ENCODE peak calls at places on chromosomes 3 and 15, in eight cellular contexts. One of them, this sample, is unnamed.

GRCh38 chr3:43995078-43995928 is 246.4 kb upstream of the TOPAZ1 start:
- DNase-seq in left ventricle myocardium inferior: no peak
- DNase-seq in lower leg skin: no peak
- DNase-seq in AG10803: peak; percentile 43
- DNase-seq in cardiac muscle cell: peak; percentile 19
- DNase-seq in sigmoid colon: no peak
- DNase-seq in fibroblast of mammary gland: peak; percentile 37
- DNase-seq in mesendoderm: peak; percentile 44
- DNase-seq in this sample: no peak

GRCh38 chr3:8755564-8756237 is 13.7 kb downstream of the OXTR start:
- DNase-seq in AG10803: no peak
- DNase-seq in lower leg skin: no peak
- DNase-seq in mesendoderm: peak; percentile 67
- DNase-seq in sigmoid colon: no peak
- DNase-seq in cardiac muscle cell: peak; percentile 25
- DNase-seq in left ventricle myocardium inferior: no peak
- DNase-seq in fibroblast of mammary gland: no peak
- DNase-seq in this sample: no peak

GRCh38 chr15:43111354-43111753 is 5.5 kb upstream of the UBR1 start:
- DNase-seq in fibroblast of mammary gland: no peak
- DNase-seq in left ventricle myocardium inferior: no peak
- DNase-seq in AG10803: no peak
- DNase-seq in mesendoderm: no peak
- DNase-seq in lower leg skin: no peak
- DNase-seq in sigmoid colon: no peak
- DNase-seq in cardiac muscle cell: no peak
- DNase-seq in this sample: no peak

GRCh38 chr15:92014461-92015030 is 161.0 kb downstream of the SLCO3A1 start:
- DNase-seq in sigmoid colon: no peak
- DNase-seq in mesendoderm: no peak
- DNase-seq in AG10803: no peak
- DNase-seq in lower leg skin: no peak
- DNase-seq in left ventricle myocardium inferior: no peak
- DNase-seq in cardiac muscle cell: peak; percentile 16
- DNase-seq in fibroblast of mammary gland: no peak
- DNase-seq in this sample: no peak

GRCh38 chr3:354433-354832 is 157.9 kb downstream of the CHL1 start:
- DNase-seq in left ventricle myocardium inferior: no peak
- DNase-seq in fibroblast of mammary gland: peak; percentile 65
- DNase-seq in mesendoderm: peak; percentile 80
- DNase-seq in cardiac muscle cell: peak; percentile 38
- DNase-seq in sigmoid colon: no peak
- DNase-seq in AG10803: peak; percentile 31
- DNase-seq in lower leg skin: peak; percentile 47
- DNase-seq in this sample: no peak

GRCh38 chr3:104825116-104825515 is 541.6 kb upstream of the ALCAM start:
- DNase-seq in cardiac muscle cell: no peak
- DNase-seq in lower leg skin: no peak
- DNase-seq in AG10803: peak; percentile 43
- DNase-seq in mesendoderm: peak; percentile 97
- DNase-seq in left ventricle myocardium inferior: no peak
- DNase-seq in fibroblast of mammary gland: peak; percentile 22
- DNase-seq in sigmoid colon: no peak
- DNase-seq in this sample: peak; percentile 9

GRCh38 chr3:39181408-39182335 is 10.7 kb downstream of the XIRP1 start:
- DNase-seq in lower leg skin: no peak
- DNase-seq in sigmoid colon: no peak
- DNase-seq in cardiac muscle cell: no peak
- DNase-seq in fibroblast of mammary gland: no peak
- DNase-seq in mesendoderm: no peak
- DNase-seq in left ventricle myocardium inferior: no peak
- DNase-seq in AG10803: no peak
- DNase-seq in this sample: no peak

GRCh38 chr3:111326144-111326995 is 215.6 kb upstream of the CD96 start:
- DNase-seq in lower leg skin: no peak
- DNase-seq in mesendoderm: no peak
- DNase-seq in left ventricle myocardium inferior: no peak
- DNase-seq in AG10803: peak; percentile 97
- DNase-seq in cardiac muscle cell: peak; percentile 43
- DNase-seq in fibroblast of mammary gland: peak; percentile 91
- DNase-seq in sigmoid colon: no peak
- DNase-seq in this sample: peak; percentile 54

GRCh38 chr3:120497318-120497717 is 46.5 kb upstream of the FSTL1 start:
- DNase-seq in lower leg skin: no peak
- DNase-seq in cardiac muscle cell: peak; percentile 88
- DNase-seq in fibroblast of mammary gland: peak; percentile 98
- DNase-seq in mesendoderm: no peak
- DNase-seq in AG10803: peak; percentile 89
- DNase-seq in left ventricle myocardium inferior: no peak
- DNase-seq in sigmoid colon: no peak
- DNase-seq in this sample: peak; percentile 90

GRCh38 chr3:120496278-120496975 is 45.6 kb upstream of the FSTL1 start:
- DNase-seq in lower leg skin: no peak
- DNase-seq in cardiac muscle cell: peak; percentile 59
- DNase-seq in mesendoderm: no peak
- DNase-seq in AG10803: peak; percentile 78
- DNase-seq in left ventricle myocardium inferior: no peak
- DNase-seq in fibroblast of mammary gland: peak; percentile 90
- DNase-seq in sigmoid colon: no peak
- DNase-seq in this sample: peak; percentile 38

GRCh38 chr3:120498947-120499346 is 48.2 kb upstream of the FSTL1 start:
- DNase-seq in cardiac muscle cell: peak; percentile 97
- DNase-seq in fibroblast of mammary gland: peak; percentile 99
- DNase-seq in mesendoderm: peak; percentile 81
- DNase-seq in left ventricle myocardium inferior: no peak
- DNase-seq in lower leg skin: no peak
- DNase-seq in AG10803: peak; percentile 99
- DNase-seq in sigmoid colon: peak; percentile 82
- DNase-seq in this sample: peak; percentile 98

GRCh38 chr3:120495809-120496208 is 45.0 kb upstream of the FSTL1 start:
- DNase-seq in mesendoderm: no peak
- DNase-seq in sigmoid colon: no peak
- DNase-seq in fibroblast of mammary gland: no peak
- DNase-seq in AG10803: no peak
- DNase-seq in lower leg skin: no peak
- DNase-seq in left ventricle myocardium inferior: no peak
- DNase-seq in cardiac muscle cell: no peak
- DNase-seq in this sample: no peak

GRCh38 chr3:120497813-120498212 is 47.0 kb upstream of the FSTL1 start:
- DNase-seq in sigmoid colon: no peak
- DNase-seq in cardiac muscle cell: no peak
- DNase-seq in lower leg skin: no peak
- DNase-seq in AG10803: peak; percentile 55
- DNase-seq in fibroblast of mammary gland: peak; percentile 33
- DNase-seq in left ventricle myocardium inferior: no peak
- DNase-seq in mesendoderm: peak; percentile 21
- DNase-seq in this sample: no peak
- H3K4me3 ChIP-seq in sigmoid colon: no peak overlapping the region
- H3K4me3 ChIP-seq in cardiac muscle cell: no peak overlapping the region
- H3K4me3 ChIP-seq in lower leg skin: no peak overlapping the region
- H3K4me3 ChIP-seq in AG10803: no peak overlapping the region
- H3K4me3 ChIP-seq in fibroblast of mammary gland: no peak overlapping the region
- H3K4me3 ChIP-seq in left ventricle myocardium inferior: no peak overlapping the region
- H3K4me3 ChIP-seq in mesendoderm: no peak overlapping the region
- H3K4me3 ChIP-seq in this sample: no peak overlapping the region

GRCh38 chr3:58491506-58492384 is at the start of gene KCTD6:
- DNase-seq in lower leg skin: peak; percentile 85
- DNase-seq in mesendoderm: peak; percentile 97
- DNase-seq in fibroblast of mammary gland: peak; percentile 90
- DNase-seq in cardiac muscle cell: peak; percentile 98
- DNase-seq in sigmoid colon: peak; percentile 95
- DNase-seq in AG10803: peak; percentile 93
- DNase-seq in left ventricle myocardium inferior: peak; percentile 93
- DNase-seq in this sample: peak; percentile 76

GRCh38 chr3:58488962-58489361 is 2.9 kb upstream of the KCTD6 start:
- DNase-seq in AG10803: no peak
- DNase-seq in cardiac muscle cell: no peak
- DNase-seq in left ventricle myocardium inferior: no peak
- DNase-seq in fibroblast of mammary gland: no peak
- DNase-seq in lower leg skin: no peak
- DNase-seq in sigmoid colon: no peak
- DNase-seq in mesendoderm: no peak
- DNase-seq in this sample: no peak

GRCh38 chr3:58492385-58492970 is 582 bp downstream of the KCTD6 start:
- DNase-seq in fibroblast of mammary gland: no peak
- DNase-seq in mesendoderm: no peak
- DNase-seq in sigmoid colon: no peak
- DNase-seq in lower leg skin: no peak
- DNase-seq in AG10803: peak; percentile 10
- DNase-seq in left ventricle myocardium inferior: no peak
- DNase-seq in cardiac muscle cell: no peak
- DNase-seq in this sample: no peak

GRCh38 chr3:58494107-58494506 is 2.2 kb downstream of the KCTD6 start:
- DNase-seq in left ventricle myocardium inferior: no peak
- DNase-seq in fibroblast of mammary gland: no peak
- DNase-seq in lower leg skin: no peak
- DNase-seq in AG10803: no peak
- DNase-seq in mesendoderm: no peak
- DNase-seq in cardiac muscle cell: no peak
- DNase-seq in sigmoid colon: no peak
- DNase-seq in this sample: no peak

DNA sequence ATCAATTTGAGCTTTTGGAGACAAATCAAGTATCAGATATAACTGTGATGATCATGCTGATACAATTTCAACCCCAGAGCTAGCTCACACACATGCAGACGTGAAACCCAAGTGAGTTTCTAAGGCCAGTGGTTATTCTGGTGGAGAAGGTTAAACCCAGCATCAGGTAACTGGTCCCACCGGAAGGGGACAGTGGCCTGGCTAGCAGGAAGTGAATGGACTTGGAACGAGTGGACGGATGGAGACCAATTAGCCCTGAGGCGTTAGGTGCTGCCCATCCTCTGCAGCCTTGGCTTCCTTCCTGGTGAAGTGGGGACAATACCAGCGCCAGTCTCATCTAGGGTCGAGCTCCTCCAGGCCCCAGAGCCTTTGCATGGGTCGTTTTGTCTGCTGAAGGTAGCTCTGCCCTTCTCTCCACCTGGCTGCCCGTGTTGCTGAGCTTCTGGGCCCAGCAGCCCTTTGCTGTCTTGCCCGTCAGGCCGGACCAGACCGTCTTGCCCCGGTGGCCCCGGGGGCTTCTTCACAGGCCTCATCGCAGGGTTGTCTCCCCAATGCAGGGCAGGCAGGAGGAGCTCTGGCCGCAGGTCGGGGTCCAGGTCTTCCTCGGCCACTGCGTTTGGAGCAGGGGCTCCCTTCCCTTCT is 915 bp upstream of the KCTD6 start:
- DNase-seq in AG10803: no peak
- DNase-seq in fibroblast of mammary gland: no peak
- DNase-seq in cardiac muscle cell: no peak
- DNase-seq in mesendoderm: no peak
- DNase-seq in sigmoid colon: peak; percentile 70
- DNase-seq in lower leg skin: no peak
- DNase-seq in left ventricle myocardium inferior: peak; percentile 22
- DNase-seq in this sample: no peak
- H3K4me3 ChIP-seq in AG10803: peak overlapping the region; percentile 46
- H3K4me3 ChIP-seq in fibroblast of mammary gland: peak overlapping the region; percentile 51
- H3K4me3 ChIP-seq in cardiac muscle cell: peak overlapping the region; percentile 19
- H3K4me3 ChIP-seq in mesendoderm: no peak overlapping the region
- H3K4me3 ChIP-seq in sigmoid colon: peak overlapping the region; percentile 77
- H3K4me3 ChIP-seq in lower leg skin: no peak overlapping the region
- H3K4me3 ChIP-seq in left ventricle myocardium inferior: peak overlapping the region; percentile 89
- H3K4me3 ChIP-seq in this sample: peak overlapping the region; percentile 25

GRCh38 chr3:49902511-49903345 is 945 bp downstream of the MST1R start:
- DNase-seq in mesendoderm: no peak
- DNase-seq in lower leg skin: no peak
- DNase-seq in fibroblast of mammary gland: no peak
- DNase-seq in sigmoid colon: no peak
- DNase-seq in left ventricle myocardium inferior: no peak
- DNase-seq in cardiac muscle cell: no peak
- DNase-seq in AG10803: no peak
- DNase-seq in this sample: no peak

GRCh38 chr3:49910409-49911123 is 6.9 kb upstream of the MST1R start:
- DNase-seq in cardiac muscle cell: no peak
- DNase-seq in sigmoid colon: no peak
- DNase-seq in fibroblast of mammary gland: no peak
- DNase-seq in lower leg skin: no peak
- DNase-seq in AG10803: no peak
- DNase-seq in left ventricle myocardium inferior: no peak
- DNase-seq in mesendoderm: peak; percentile 73
- DNase-seq in this sample: no peak

GRCh38 chr3:49903451-49904424 is at the start of gene MST1R:
- DNase-seq in sigmoid colon: peak; percentile 84
- DNase-seq in fibroblast of mammary gland: peak; percentile 12
- DNase-seq in mesendoderm: peak; percentile 96
- DNase-seq in lower leg skin: peak; percentile 76
- DNase-seq in left ventricle myocardium inferior: peak; percentile 76
- DNase-seq in AG10803: no peak
- DNase-seq in cardiac muscle cell: peak; percentile 54
- DNase-seq in this sample: no peak

GRCh38 chr3:49908378-49909199 is 4.9 kb upstream of the MST1R start:
- DNase-seq in left ventricle myocardium inferior: no peak
- DNase-seq in fibroblast of mammary gland: no peak
- DNase-seq in AG10803: no peak
- DNase-seq in sigmoid colon: no peak
- DNase-seq in lower leg skin: no peak
- DNase-seq in cardiac muscle cell: no peak
- DNase-seq in mesendoderm: peak; percentile 62
- DNase-seq in this sample: no peak

DNA sequence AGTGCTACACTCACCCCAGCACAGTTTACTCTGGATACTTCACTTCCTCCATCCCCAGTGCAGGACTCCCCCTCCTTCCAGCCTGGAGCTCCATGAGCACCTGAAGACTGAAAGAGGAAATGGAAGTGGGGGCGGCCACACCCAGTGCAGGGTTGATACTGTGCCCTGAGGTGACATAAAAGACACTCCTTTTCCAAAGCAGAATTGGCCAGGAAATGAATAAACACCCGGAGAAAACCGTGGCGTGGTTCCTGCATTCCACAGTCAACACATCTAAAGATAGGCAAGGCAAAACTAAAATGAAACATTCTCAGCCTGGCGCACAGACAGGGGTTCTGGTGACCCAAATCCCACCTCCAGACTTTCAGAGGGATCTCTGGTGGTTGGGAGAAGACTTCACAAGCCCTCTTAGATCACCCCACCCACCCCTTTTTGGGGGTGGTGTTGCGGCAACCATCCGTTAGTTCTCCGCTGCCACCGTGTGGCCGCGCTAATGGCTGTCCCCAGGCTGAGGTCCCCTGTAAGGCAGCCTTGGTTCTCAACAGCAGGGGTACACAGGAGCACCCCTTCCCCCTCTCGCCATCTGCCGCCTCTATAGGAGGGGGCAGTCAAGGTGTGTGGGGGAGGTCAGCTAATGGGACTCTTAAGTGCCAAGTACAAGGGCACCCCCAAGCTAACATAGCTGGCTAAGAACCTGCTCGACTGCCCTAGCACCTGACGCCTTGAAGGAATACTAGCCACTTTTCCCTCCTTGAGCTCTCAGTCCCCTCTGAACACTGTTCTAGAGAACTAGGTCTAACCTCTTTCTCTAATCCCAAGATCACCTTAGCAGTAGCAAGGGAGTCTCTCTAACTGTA is 2.6 kb upstream of the MST1R start:
- DNase-seq in cardiac muscle cell: peak; percentile 53
- DNase-seq in mesendoderm: peak; percentile 68
- DNase-seq in lower leg skin: no peak
- DNase-seq in sigmoid colon: no peak
- DNase-seq in AG10803: peak; percentile 46
- DNase-seq in left ventricle myocardium inferior: peak; percentile 36
- DNase-seq in fibroblast of mammary gland: peak; percentile 31
- DNase-seq in this sample: no peak
- H3K4me3 ChIP-seq in cardiac muscle cell: no peak overlapping the region
- H3K4me3 ChIP-seq in mesendoderm: no peak overlapping the region
- H3K4me3 ChIP-seq in lower leg skin: no peak overlapping the region
- H3K4me3 ChIP-seq in sigmoid colon: peak overlapping the region; percentile 35
- H3K4me3 ChIP-seq in AG10803: peak overlapping the region; percentile 45
- H3K4me3 ChIP-seq in left ventricle myocardium inferior: peak overlapping the region; percentile 50
- H3K4me3 ChIP-seq in fibroblast of mammary gland: no peak overlapping the region
- H3K4me3 ChIP-seq in this sample: peak overlapping the region; percentile 18

DNA sequence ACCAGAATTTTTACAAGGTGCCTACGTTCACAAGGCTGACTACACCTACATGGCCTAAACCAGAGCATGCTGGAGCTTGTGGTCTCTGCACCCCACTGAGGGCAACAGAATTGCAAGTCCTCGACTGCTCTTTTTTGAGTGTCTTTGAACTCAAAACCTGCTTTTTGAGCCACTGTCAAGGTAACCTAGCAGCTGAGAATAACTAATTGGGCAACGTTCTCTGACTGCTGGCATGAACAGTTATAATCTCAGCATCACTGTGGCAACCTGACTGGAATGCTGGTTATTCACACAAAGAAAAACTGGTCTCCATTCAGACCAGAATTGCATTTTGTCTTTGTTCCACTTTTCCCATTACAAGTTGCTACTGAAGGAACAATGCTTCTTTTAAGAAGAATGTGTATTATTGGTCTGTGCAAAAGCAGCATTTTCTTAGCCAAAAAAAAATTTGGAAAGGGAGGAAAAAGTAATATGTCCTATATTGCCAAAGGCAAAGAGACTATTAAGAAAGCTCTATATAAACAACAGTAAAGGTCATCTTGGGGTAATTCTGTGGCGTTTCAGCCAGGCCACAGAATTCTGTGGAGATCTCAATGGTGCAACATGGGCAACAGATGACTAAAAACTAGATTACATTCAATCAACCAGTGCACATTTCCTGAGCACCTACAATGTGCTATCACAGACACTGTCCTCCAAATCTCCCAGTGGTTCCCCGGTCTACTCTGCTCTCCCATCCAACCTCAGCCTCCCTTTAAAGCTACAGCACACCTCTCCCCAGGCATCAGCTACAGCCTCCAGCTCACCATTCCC is 76.8 kb downstream of the TNIK start:
- DNase-seq in fibroblast of mammary gland: peak; percentile 21
- DNase-seq in mesendoderm: no peak
- DNase-seq in AG10803: peak; percentile 81
- DNase-seq in cardiac muscle cell: peak; percentile 78
- DNase-seq in left ventricle myocardium inferior: no peak
- DNase-seq in sigmoid colon: no peak
- DNase-seq in lower leg skin: no peak
- DNase-seq in this sample: no peak
- H3K4me3 ChIP-seq in fibroblast of mammary gland: no peak overlapping the region
- H3K4me3 ChIP-seq in mesendoderm: no peak overlapping the region
- H3K4me3 ChIP-seq in AG10803: no peak overlapping the region
- H3K4me3 ChIP-seq in cardiac muscle cell: no peak overlapping the region
- H3K4me3 ChIP-seq in left ventricle myocardium inferior: no peak overlapping the region
- H3K4me3 ChIP-seq in sigmoid colon: no peak overlapping the region
- H3K4me3 ChIP-seq in lower leg skin: no peak overlapping the region
- H3K4me3 ChIP-seq in this sample: no peak overlapping the region

This sample was measured in skeletal muscle cell.